ENCODE peak calls at places on chromosomes 12 and 14, in eight cellular contexts. One of them, this sample, is unnamed.

GRCh38 chr12:49013403-49013802 is 5.2 kb downstream of the PRKAG1 start:
- DNase-seq in activated CD4-positive, alpha-beta T cell treated with anti-CD3 and anti-CD28 coated beads for 4 hours: no peak
- DNase-seq in LoVo: no peak
- DNase-seq in posterior cingulate gyrus: no peak
- DNase-seq in endothelial cell: no peak
- DNase-seq in HS-5: no peak
- DNase-seq in GM23338: no peak
- DNase-seq in glutamatergic neuron: no peak
- DNase-seq in this sample: no peak

GRCh38 chr12:82665142-82665923 is 21.4 kb upstream of the TMTC2 start:
- DNase-seq in activated CD4-positive, alpha-beta T cell treated with anti-CD3 and anti-CD28 coated beads for 4 hours: no peak
- DNase-seq in LoVo: no peak
- DNase-seq in posterior cingulate gyrus: no peak
- DNase-seq in endothelial cell: no peak
- DNase-seq in HS-5: no peak
- DNase-seq in GM23338: peak
- DNase-seq in glutamatergic neuron: no peak
- DNase-seq in this sample: no peak

GRCh38 chr14:100875126-100875525 is 28.4 kb downstream of the RTL1 start:
- DNase-seq in activated CD4-positive, alpha-beta T cell treated with anti-CD3 and anti-CD28 coated beads for 4 hours: no peak
- DNase-seq in LoVo: no peak
- DNase-seq in posterior cingulate gyrus: no peak
- DNase-seq in endothelial cell: no peak
- DNase-seq in HS-5: no peak
- DNase-seq in GM23338: no peak
- DNase-seq in glutamatergic neuron: no peak
- DNase-seq in this sample: no peak

GRCh38 chr12:49824416-49824815 is 3.8 kb downstream of the NCKAP5L start:
- DNase-seq in activated CD4-positive, alpha-beta T cell treated with anti-CD3 and anti-CD28 coated beads for 4 hours: no peak
- DNase-seq in LoVo: no peak
- DNase-seq in posterior cingulate gyrus: no peak
- DNase-seq in endothelial cell: no peak
- DNase-seq in HS-5: no peak
- DNase-seq in GM23338: no peak
- DNase-seq in glutamatergic neuron: no peak
- DNase-seq in this sample: no peak

GRCh38 chr14:54564071-54564798 is 2.7 kb upstream of the SAMD4A start:
- DNase-seq in activated CD4-positive, alpha-beta T cell treated with anti-CD3 and anti-CD28 coated beads for 4 hours: no peak
- DNase-seq in LoVo: peak
- DNase-seq in posterior cingulate gyrus: no peak
- DNase-seq in endothelial cell: no peak
- DNase-seq in HS-5: no peak
- DNase-seq in GM23338: peak
- DNase-seq in glutamatergic neuron: no peak
- DNase-seq in this sample: peak

GRCh38 chr14:33486499-33486898 is 464.4 kb downstream of the EGLN3 start:
- DNase-seq in activated CD4-positive, alpha-beta T cell treated with anti-CD3 and anti-CD28 coated beads for 4 hours: no peak
- DNase-seq in LoVo: no peak
- DNase-seq in posterior cingulate gyrus: no peak
- DNase-seq in endothelial cell: no peak
- DNase-seq in HS-5: no peak
- DNase-seq in GM23338: no peak
- DNase-seq in glutamatergic neuron: no peak
- DNase-seq in this sample: no peak

GRCh38 chr14:27243360-27243759 is 645.5 kb upstream of the NOVA1 start:
- DNase-seq in activated CD4-positive, alpha-beta T cell treated with anti-CD3 and anti-CD28 coated beads for 4 hours: no peak
- DNase-seq in LoVo: no peak
- DNase-seq in posterior cingulate gyrus: no peak
- DNase-seq in endothelial cell: no peak
- DNase-seq in HS-5: peak
- DNase-seq in GM23338: no peak
- DNase-seq in glutamatergic neuron: no peak
- DNase-seq in this sample: no peak

GRCh38 chr12:53051058-53051880 is 1.4 kb downstream of the TNS2 start:
- DNase-seq in activated CD4-positive, alpha-beta T cell treated with anti-CD3 and anti-CD28 coated beads for 4 hours: no peak
- DNase-seq in LoVo: no peak
- DNase-seq in posterior cingulate gyrus: peak
- DNase-seq in endothelial cell: no peak
- DNase-seq in HS-5: no peak
- DNase-seq in GM23338: no peak
- DNase-seq in glutamatergic neuron: peak
- DNase-seq in this sample: peak

GRCh38 chr12:92745874-92746553 is 43.2 kb downstream of the PLEKHG7 start:
- DNase-seq in activated CD4-positive, alpha-beta T cell treated with anti-CD3 and anti-CD28 coated beads for 4 hours: no peak
- DNase-seq in LoVo: peak
- DNase-seq in posterior cingulate gyrus: peak
- DNase-seq in endothelial cell: no peak
- DNase-seq in HS-5: peak
- DNase-seq in GM23338: no peak
- DNase-seq in glutamatergic neuron: no peak
- DNase-seq in this sample: no peak

GRCh38 chr12:76636141-76636692 is 76.6 kb upstream of the OSBPL8 start:
- DNase-seq in activated CD4-positive, alpha-beta T cell treated with anti-CD3 and anti-CD28 coated beads for 4 hours: no peak
- DNase-seq in LoVo: no peak
- DNase-seq in posterior cingulate gyrus: no peak
- DNase-seq in endothelial cell: no peak
- DNase-seq in HS-5: no peak
- DNase-seq in GM23338: peak
- DNase-seq in glutamatergic neuron: no peak
- DNase-seq in this sample: no peak

GRCh38 chr14:37343307-37344094 is 145.8 kb downstream of the MIPOL1 start:
- DNase-seq in activated CD4-positive, alpha-beta T cell treated with anti-CD3 and anti-CD28 coated beads for 4 hours: no peak
- DNase-seq in LoVo: no peak
- DNase-seq in posterior cingulate gyrus: no peak
- DNase-seq in endothelial cell: no peak
- DNase-seq in HS-5: no peak
- DNase-seq in GM23338: no peak
- DNase-seq in glutamatergic neuron: no peak
- DNase-seq in this sample: no peak

GRCh38 chr12:96255077-96255476 is 60.9 kb downstream of the ELK3 start:
- DNase-seq in activated CD4-positive, alpha-beta T cell treated with anti-CD3 and anti-CD28 coated beads for 4 hours: no peak
- DNase-seq in LoVo: no peak
- DNase-seq in posterior cingulate gyrus: no peak
- DNase-seq in endothelial cell: peak
- DNase-seq in HS-5: no peak
- DNase-seq in GM23338: no peak
- DNase-seq in glutamatergic neuron: no peak
- DNase-seq in this sample: no peak

GRCh38 chr12:100827901-100828520 is 33.4 kb downstream of the ANO4 start:
- DNase-seq in activated CD4-positive, alpha-beta T cell treated with anti-CD3 and anti-CD28 coated beads for 4 hours: no peak
- DNase-seq in LoVo: peak
- DNase-seq in posterior cingulate gyrus: no peak
- DNase-seq in endothelial cell: peak
- DNase-seq in HS-5: peak
- DNase-seq in GM23338: peak
- DNase-seq in glutamatergic neuron: no peak
- DNase-seq in this sample: peak

GRCh38 chr14:104707629-104708595 is 16.1 kb upstream of the ADSS1 start:
- DNase-seq in activated CD4-positive, alpha-beta T cell treated with anti-CD3 and anti-CD28 coated beads for 4 hours: no peak
- DNase-seq in LoVo: no peak
- DNase-seq in posterior cingulate gyrus: no peak
- DNase-seq in endothelial cell: no peak
- DNase-seq in HS-5: no peak
- DNase-seq in GM23338: peak
- DNase-seq in glutamatergic neuron: no peak
- DNase-seq in this sample: no peak

GRCh38 chr14:77830692-77831091 is 30.8 kb downstream of the ADCK1 start:
- DNase-seq in activated CD4-positive, alpha-beta T cell treated with anti-CD3 and anti-CD28 coated beads for 4 hours: no peak
- DNase-seq in LoVo: no peak
- DNase-seq in posterior cingulate gyrus: no peak
- DNase-seq in endothelial cell: no peak
- DNase-seq in HS-5: no peak
- DNase-seq in GM23338: no peak
- DNase-seq in glutamatergic neuron: no peak
- DNase-seq in this sample: peak

GRCh38 chr14:38500125-38500524 is 244.2 kb upstream of the CLEC14A start:
- DNase-seq in activated CD4-positive, alpha-beta T cell treated with anti-CD3 and anti-CD28 coated beads for 4 hours: no peak
- DNase-seq in LoVo: no peak
- DNase-seq in posterior cingulate gyrus: no peak
- DNase-seq in endothelial cell: no peak
- DNase-seq in HS-5: no peak
- DNase-seq in GM23338: no peak
- DNase-seq in glutamatergic neuron: no peak
- DNase-seq in this sample: no peak

GRCh38 chr12:104929926-104930325 is 28.2 kb downstream of the SLC41A2 start:
- DNase-seq in activated CD4-positive, alpha-beta T cell treated with anti-CD3 and anti-CD28 coated beads for 4 hours: no peak
- DNase-seq in LoVo: no peak
- DNase-seq in posterior cingulate gyrus: no peak
- DNase-seq in endothelial cell: no peak
- DNase-seq in HS-5: no peak
- DNase-seq in GM23338: no peak
- DNase-seq in glutamatergic neuron: no peak
- DNase-seq in this sample: no peak

GRCh38 chr12:92467886-92468285 is 234.9 kb upstream of the PLEKHG7 start:
- DNase-seq in activated CD4-positive, alpha-beta T cell treated with anti-CD3 and anti-CD28 coated beads for 4 hours: no peak
- DNase-seq in LoVo: no peak
- DNase-seq in posterior cingulate gyrus: no peak
- DNase-seq in endothelial cell: no peak
- DNase-seq in HS-5: no peak
- DNase-seq in GM23338: no peak
- DNase-seq in glutamatergic neuron: no peak
- DNase-seq in this sample: no peak

GRCh38 chr12:95701275-95701674 is 89.3 kb downstream of the NTN4 start:
- DNase-seq in activated CD4-positive, alpha-beta T cell treated with anti-CD3 and anti-CD28 coated beads for 4 hours: no peak
- DNase-seq in LoVo: no peak
- DNase-seq in posterior cingulate gyrus: no peak
- DNase-seq in endothelial cell: no peak
- DNase-seq in HS-5: no peak
- DNase-seq in GM23338: no peak
- DNase-seq in glutamatergic neuron: no peak
- DNase-seq in this sample: no peak

GRCh38 chr12:131208425-131208824 is 254.7 kb downstream of the ADGRD1 start:
- DNase-seq in activated CD4-positive, alpha-beta T cell treated with anti-CD3 and anti-CD28 coated beads for 4 hours: no peak
- DNase-seq in LoVo: no peak
- DNase-seq in posterior cingulate gyrus: no peak
- DNase-seq in endothelial cell: no peak
- DNase-seq in HS-5: no peak
- DNase-seq in GM23338: no peak
- DNase-seq in glutamatergic neuron: no peak
- DNase-seq in this sample: no peak

GRCh38 chr12:77725611-77726010 is 105.1 kb upstream of the NAV3 start:
- DNase-seq in activated CD4-positive, alpha-beta T cell treated with anti-CD3 and anti-CD28 coated beads for 4 hours: no peak
- DNase-seq in LoVo: no peak
- DNase-seq in posterior cingulate gyrus: no peak
- DNase-seq in endothelial cell: no peak
- DNase-seq in HS-5: no peak
- DNase-seq in GM23338: peak
- DNase-seq in glutamatergic neuron: no peak
- DNase-seq in this sample: no peak

This sample was measured in HepG2.